ENCODE peak calls at places on chromosomes 1 and 21, in six cellular contexts. H is hepatocyte, U is Calu3, Y is B cell, X is GM12864, B is left ventricle myocardium inferior. S is an unnamed sample.

GRCh38 chr1:230752407-230752806 is 5.2 kb downstream of the CAPN9 start:
- DNase-seq in X (no peak), H (no peak), U (no peak), B (no peak), Y (no peak), S (no peak)

GRCh38 chr21:38768385-38769071 is 37.2 kb upstream of the ETS2 start:
- DNase-seq in U (no peak), B (no peak), Y (no peak), X (no peak), H (peak), S (no peak)

GRCh38 chr1:166032901-166033371 is 133.9 kb downstream of the FAM78B start:
- DNase-seq in X (no peak), U (peak), B (peak), H (no peak), Y (no peak), S (peak)

GRCh38 chr1:50704126-50704525 is 255.9 kb downstream of the FAF1 start:
- DNase-seq in H (peak), U (peak), B (no peak), Y (peak), X (no peak), S (no peak)

GRCh38 chr1:186482661-186483255 is 21.8 kb upstream of the PDC start:
- DNase-seq in Y (peak), X (peak), H (peak), U (peak), B (peak), S (peak)

GRCh38 chr1:97647776-97648175 is 273.1 kb downstream of the DPYD start:
- DNase-seq in U (no peak), B (no peak), X (no peak), H (no peak), Y (no peak), S (no peak)

GRCh38 chr1:39003787-39004186 is 12.7 kb downstream of the AKIRIN1 start:
- DNase-seq in H (no peak), U (no peak), X (no peak), Y (no peak), B (no peak), S (no peak)

GRCh38 chr1:100896481-100896982 is 642 bp downstream of the SLC30A7 start:
- DNase-seq in X (peak), H (peak), B (no peak), Y (peak), U (peak), S (no peak)

GRCh38 chr1:94012686-94013330 is 103.6 kb upstream of the GCLM start:
- DNase-seq in U (no peak), X (no peak), B (no peak), H (no peak), Y (no peak), S (no peak)

GRCh38 chr1:63973005-63973419 is 199.2 kb downstream of the ROR1 start:
- DNase-seq in Y (no peak), H (no peak), B (no peak), U (no peak), X (no peak), S (no peak)

GRCh38 chr1:3149277-3149676 is 80.3 kb downstream of the PRDM16 start:
- DNase-seq in Y (no peak), X (no peak), B (no peak), H (no peak), U (no peak), S (no peak)

GRCh38 chr1:27298632-27299384 is 23.2 kb upstream of the TMEM222 start:
- DNase-seq in H (no peak), X (no peak), U (no peak), B (no peak), Y (no peak), S (no peak)

GRCh38 chr21:45615145-45615711 is 28.3 kb upstream of the PCBP3 start:
- DNase-seq in U (no peak), Y (peak), X (peak), B (no peak), H (no peak), S (no peak)

GRCh38 chr1:151885479-151885878 is 23.8 kb downstream of the THEM4 start:
- DNase-seq in H (no peak), B (no peak), Y (no peak), U (no peak), X (no peak), S (no peak)

GRCh38 chr1:53541761-53542550 is 82.8 kb downstream of the DMRTB1 start:
- DNase-seq in B (no peak), H (peak), U (peak), X (no peak), Y (no peak), S (peak)

GRCh38 chr1:98651116-98651625 is 10.3 kb upstream of the SNX7 start:
- DNase-seq in B (no peak), X (no peak), U (no peak), Y (no peak), H (no peak), S (no peak)

GRCh38 chr21:45378258-45378966 is 26.6 kb upstream of the COL18A1 start:
- DNase-seq in H (peak), X (no peak), Y (no peak), B (peak), U (no peak), S (peak)

GRCh38 chr1:15272009-15272781 is 25.2 kb downstream of the FHAD1 start:
- DNase-seq in B (peak), H (peak), U (peak), Y (no peak), X (no peak), S (peak)

GRCh38 chr21:31052489-31053142 is 14.3 kb upstream of the KRTAP19-8 start:
- DNase-seq in Y (no peak), H (no peak), U (no peak), B (no peak), X (no peak), S (no peak)

GRCh38 chr1:27869719-27870085 is 2.6 kb upstream of the THEMIS2 start:
- DNase-seq in Y (no peak), H (no peak), X (no peak), U (no peak), B (no peak), S (no peak)

GRCh38 chr1:101025283-101025679 is 303 bp downstream of the DPH5 start:
- DNase-seq in X (no peak), Y (no peak), B (no peak), H (peak), U (peak), S (no peak)

GRCh38 chr1:116008651-116009380 is 32.5 kb downstream of the SLC22A15 start:
- DNase-seq in H (no peak), B (peak), Y (no peak), U (no peak), X (no peak), S (no peak)

GRCh38 chr1:223114871-223115270 is 28.2 kb downstream of the TLR5 start:
- DNase-seq in X (no peak), Y (no peak), H (no peak), U (no peak), B (no peak), S (no peak)

GRCh38 chr1:85599076-85599491 is 18.5 kb downstream of the CCN1 start:
- DNase-seq in H (no peak), B (no peak), X (no peak), Y (no peak), U (no peak), S (no peak)

GRCh38 chr21:43797925-43798715 is 8.7 kb downstream of the RRP1 start:
- DNase-seq in H (no peak), X (no peak), U (no peak), Y (no peak), B (no peak), S (no peak)

GRCh38 chr1:93904228-93904627 is 5.0 kb downstream of the GCLM start:
- DNase-seq in B (no peak), Y (peak), H (no peak), U (no peak), X (no peak), S (no peak)

GRCh38 chr1:56968878-56969495 is 3.2 kb upstream of the C8B start:
- DNase-seq in H (no peak), Y (no peak), X (no peak), B (no peak), U (no peak), S (no peak)

GRCh38 chr1:6094801-6095505 is 49.3 kb downstream of the KCNAB2 start:
- DNase-seq in X (no peak), B (peak), U (no peak), Y (no peak), H (no peak), S (no peak)

GRCh38 chr1:31891280-31891679 is 46.9 kb downstream of the PTP4A2 start:
- DNase-seq in H (no peak), B (no peak), Y (no peak), U (no peak), X (peak), S (no peak)

GRCh38 chr1:62908168-62908567 is 124.2 kb downstream of the ATG4C start:
- DNase-seq in H (no peak), B (no peak), X (no peak), Y (no peak), U (no peak), S (no peak)

GRCh38 chr1:248366609-248367008 is 5.1 kb downstream of the OR2T4 start:
- DNase-seq in B (no peak), U (no peak), X (no peak), H (no peak), Y (no peak), S (no peak)

GRCh38 chr1:18814340-18815202 is 44.9 kb downstream of the TAS1R2 start:
- DNase-seq in U (no peak), X (no peak), B (no peak), H (no peak), Y (no peak), S (no peak)

GRCh38 chr1:85344256-85344694 is 67.8 kb upstream of the BCL10 start:
- DNase-seq in Y (no peak), H (peak), X (no peak), B (no peak), U (peak), S (peak)

GRCh38 chr1:170660281-170660713 is 3.6 kb upstream of the PRRX1 start:
- DNase-seq in H (no peak), X (no peak), B (no peak), U (no peak), Y (no peak), S (no peak)

GRCh38 chr1:221309711-221310110 is 430.5 kb downstream of the HLX start:
- DNase-seq in Y (no peak), B (no peak), U (no peak), X (no peak), H (no peak), S (no peak)

GRCh38 chr1:209869242-209870149 is 41.7 kb downstream of the UTP25 start:
- DNase-seq in X (no peak), B (no peak), H (no peak), U (no peak), Y (no peak), S (no peak)

GRCh38 chr1:95888877-95889799 is 655.1 kb downstream of the RWDD3 start:
- DNase-seq in X (no peak), U (no peak), B (no peak), Y (no peak), H (no peak), S (no peak)

GRCh38 chr1:29029652-29030051 is 94.1 kb downstream of the TMEM200B start:
- DNase-seq in Y (no peak), U (no peak), H (no peak), X (no peak), B (no peak), S (no peak)

GRCh38 chr1:40305451-40305850 is 11.6 kb downstream of the COL9A2 start:
- DNase-seq in Y (no peak), X (no peak), U (no peak), B (no peak), H (no peak), S (no peak)

GRCh38 chr1:52368383-52369172 is 2.6 kb upstream of the CC2D1B start:
- DNase-seq in X (no peak), B (peak), H (peak), U (peak), Y (peak), S (peak)
- TF ChIP-seq CTCF in X (peak), B (peak), H (peak), U (no peak), Y (no peak), S (peak)

GRCh38 chr1:110477445-110477957 is 26.6 kb downstream of the PROK1 start:
- DNase-seq in B (no peak), Y (no peak), U (peak), X (no peak), H (no peak), S (no peak)
- TF ChIP-seq CTCF in B (no peak), Y (no peak), U (no peak), X (peak), H (peak), S (no peak)

DNA sequence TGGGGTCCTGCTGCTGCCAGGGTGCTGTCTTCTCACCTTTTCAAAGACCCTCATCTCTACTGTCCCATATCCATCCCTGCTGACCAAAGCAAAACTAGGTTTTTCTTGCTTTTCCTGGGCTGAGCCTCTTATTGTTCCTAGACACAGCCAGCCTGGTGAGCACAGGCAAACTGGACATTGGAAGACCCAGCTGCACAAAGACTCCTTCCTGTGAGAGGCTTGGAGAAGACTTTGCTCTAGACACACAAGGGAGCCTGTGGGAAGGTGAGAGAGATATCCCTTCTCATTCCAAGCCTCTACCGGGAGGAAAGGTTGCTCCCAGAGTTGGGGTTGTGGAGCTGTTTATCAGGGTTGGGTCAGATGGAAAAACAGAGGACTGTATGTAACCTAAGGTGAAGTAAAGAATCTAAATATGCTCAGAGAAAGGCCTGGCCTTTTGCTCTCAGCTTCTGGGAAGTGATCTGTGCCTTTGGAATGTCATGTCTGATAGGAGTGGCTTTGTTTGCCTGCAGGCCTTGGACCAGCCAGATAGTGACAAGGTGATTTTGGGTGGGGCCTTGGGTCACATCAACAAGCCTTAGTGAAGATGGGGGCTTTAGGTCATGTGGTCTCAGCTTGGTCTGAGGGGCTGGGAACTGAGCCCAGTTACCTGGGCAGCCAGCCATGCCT is 87.6 kb upstream of the RUNX1 start:
- DNase-seq in U (peak), B (no peak), Y (no peak), H (peak), X (no peak), S (no peak)
- TF ChIP-seq CTCF in U (no peak), B (no peak), Y (no peak), H (no peak), X (no peak), S (no peak)

GRCh38 chr1:45490623-45491463 is at the start of gene TESK2:
- DNase-seq in B (peak), H (peak), U (peak), Y (peak), X (peak), S (peak)
- TF ChIP-seq CTCF in B (peak), H (no peak), U (no peak), Y (peak), X (peak), S (no peak)

GRCh38 chr1:77951328-77951727 is 27.5 kb downstream of the FUBP1 start:
- DNase-seq in Y (no peak), H (no peak), U (no peak), X (no peak), B (no peak), S (no peak)

GRCh38 chr1:77950873-77951272 is 28.0 kb downstream of the FUBP1 start:
- DNase-seq in Y (no peak), U (no peak), X (peak), H (no peak), B (no peak), S (no peak)

GRCh38 chr1:77953907-77954306 is 25.0 kb downstream of the FUBP1 start:
- DNase-seq in X (no peak), B (no peak), H (no peak), U (no peak), Y (no peak), S (no peak)

GRCh38 chr1:77945345-77945744 is 33.5 kb downstream of the FUBP1 start:
- DNase-seq in H (no peak), B (no peak), X (no peak), U (no peak), Y (no peak), S (no peak)

DNA sequence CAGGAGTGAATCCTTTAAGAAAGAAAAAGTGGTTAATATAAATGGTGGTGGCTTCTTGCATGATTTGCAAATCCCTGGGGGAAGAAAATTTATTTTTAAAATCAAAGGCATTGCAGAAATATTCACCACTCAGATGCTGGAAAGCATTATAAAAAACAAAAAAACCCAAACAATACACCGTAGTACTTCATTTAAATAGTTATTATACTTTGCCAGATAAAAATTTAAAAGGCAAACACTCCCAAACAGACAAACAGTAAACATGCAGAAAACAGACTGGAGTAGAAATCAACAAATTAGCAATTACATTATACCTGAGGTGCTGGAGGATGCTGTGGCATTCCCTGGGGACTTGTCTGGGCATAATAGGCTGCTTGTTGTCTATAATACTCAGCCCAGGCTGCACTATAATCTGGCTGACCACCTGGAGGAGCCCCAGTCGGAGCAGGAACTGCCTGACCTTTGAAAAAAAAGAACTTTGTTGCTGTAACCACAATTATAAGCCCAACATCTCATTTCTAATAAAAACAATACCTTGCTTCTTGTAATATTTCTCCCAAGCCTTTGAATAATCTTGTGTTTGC is 29.9 kb downstream of the FUBP1 start:
- DNase-seq in H (peak), X (no peak), Y (no peak), B (no peak), U (peak), S (no peak)
- TF ChIP-seq CTCF in H (peak), X (no peak), Y (no peak), B (peak), U (no peak), S (peak)

DNA sequence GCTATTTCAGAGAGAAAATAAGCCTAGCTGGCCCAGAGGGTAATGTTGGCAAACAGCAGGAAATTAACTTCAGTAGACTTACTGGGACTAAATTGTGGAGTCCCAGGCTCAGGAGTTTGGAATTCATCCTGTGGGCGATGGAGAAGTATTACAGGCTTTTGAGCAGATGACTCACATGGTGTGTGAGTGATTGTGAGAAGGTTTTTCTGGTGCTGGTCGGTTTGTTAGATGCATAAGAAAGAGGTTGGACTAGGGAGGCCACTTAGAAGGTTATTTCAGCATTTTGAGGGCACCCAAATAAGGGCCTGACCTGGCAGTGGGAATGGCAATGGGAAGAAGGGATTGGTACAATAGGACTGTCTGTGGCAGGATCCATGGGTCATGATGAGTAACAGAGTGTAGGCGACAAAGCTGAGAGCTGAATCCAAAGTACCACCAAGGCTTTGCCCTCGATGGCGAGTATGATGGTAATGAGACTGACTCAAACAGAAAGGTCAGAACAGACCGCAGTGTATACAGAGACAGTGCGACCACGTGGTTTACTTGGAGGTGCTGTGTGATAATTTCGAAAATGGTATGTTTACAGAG is 69.2 kb upstream of the KIF26B start:
- DNase-seq in X (no peak), U (no peak), H (peak), B (no peak), Y (no peak), S (no peak)
- TF ChIP-seq CTCF in X (no peak), U (no peak), H (no peak), B (no peak), Y (no peak), S (no peak)

DNA sequence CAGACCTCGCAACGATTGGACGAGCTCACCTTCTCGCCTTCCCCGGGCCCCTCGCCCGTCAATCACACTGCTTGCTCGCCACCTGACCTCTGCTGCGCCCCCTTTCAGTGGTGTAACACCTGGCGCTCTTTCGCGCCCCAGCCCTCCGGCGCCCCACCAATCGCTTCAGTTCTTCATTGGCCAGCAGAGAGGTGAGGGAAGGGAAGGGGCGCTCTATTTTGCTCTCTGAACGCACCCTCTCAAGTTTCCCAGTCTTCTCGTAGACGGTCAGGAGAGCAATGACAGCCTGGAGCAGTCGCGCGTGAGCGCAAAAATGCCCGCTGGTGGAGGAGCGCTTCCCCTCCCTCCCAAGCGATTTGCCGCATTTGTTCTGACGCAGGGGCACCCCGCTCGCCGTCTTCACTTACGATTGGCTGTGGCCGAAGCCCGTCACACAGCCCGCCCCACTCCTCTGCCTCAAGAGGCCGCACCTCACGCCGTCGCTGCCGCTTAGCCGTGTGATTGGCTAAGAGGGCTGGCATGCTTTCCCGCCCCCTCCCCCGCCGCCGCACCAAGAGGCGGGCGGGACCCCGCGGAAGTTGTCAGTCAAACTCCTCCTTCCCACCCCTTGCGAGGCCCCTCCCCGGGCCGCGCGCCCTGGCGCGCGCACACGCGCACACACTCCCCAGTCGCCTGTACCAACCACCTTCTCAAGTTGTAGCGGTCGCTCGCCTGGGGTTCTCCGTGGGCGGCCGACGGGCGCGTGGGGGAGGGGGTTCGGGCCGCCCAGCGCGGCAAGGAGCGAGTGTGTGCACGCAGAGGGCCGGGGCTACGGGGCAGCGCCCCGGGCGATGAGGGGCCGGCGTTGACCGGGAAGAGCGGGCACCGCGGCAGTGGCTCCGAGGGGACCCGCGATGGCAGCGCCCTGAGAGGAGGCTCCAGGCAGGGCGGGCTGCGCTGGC is at the start of gene PPP2R5A:
- DNase-seq in X (peak), Y (peak), H (peak), U (peak), B (peak), S (peak)
- TF ChIP-seq CTCF in X (peak), Y (peak), H (peak), U (no peak), B (peak), S (peak)

GRCh38 chr1:167442142-167442848 is 76.0 kb downstream of the CD247 start:
- DNase-seq in B (peak), H (peak), U (peak), Y (peak), X (peak), S (peak)
- TF ChIP-seq CTCF in B (peak), H (peak), U (peak), Y (peak), X (peak), S (peak)